ENCODE peak calls at places on chromosomes 7 and 10, in seven cellular contexts. I is heart right ventricle, L is fibroblast of the aortic adventitia, F is kidney epithelial cell, X is body of pancreas, K is choroid plexus epithelial cell, P is ovary. A is an unnamed sample.

GRCh38 chr10:7243873-7244272 is 167.0 kb downstream of the SFMBT2 start:
- DNase-seq in K (no peak), L (no peak), X (no peak), P (no peak), I (no peak), F (no peak), A (no peak)

GRCh38 chr10:43204394-43204942 is 62.4 kb downstream of the RASGEF1A start:
- DNase-seq in L (no peak), X (no peak), K (no peak), I (no peak), P (no peak), F (no peak), A (no peak)

GRCh38 chr10:89567566-89568245 is 32.3 kb upstream of the SLC16A12 start:
- DNase-seq in K (peak), X (no peak), P (no peak), I (no peak), L (no peak), F (no peak), A (no peak)

GRCh38 chr7:158957507-158957900 is 101.1 kb downstream of the DYNC2I1 start:
- DNase-seq in P (no peak), K (no peak), X (peak), L (no peak), I (no peak), F (no peak), A (no peak)

GRCh38 chr10:70267161-70267933 is 16.5 kb downstream of the NPFFR1 start:
- DNase-seq in L (peak), X (peak), I (no peak), F (peak), P (no peak), K (peak), A (peak)

GRCh38 chr7:127396184-127396583 is 3.7 kb upstream of the ZNF800 start:
- DNase-seq in F (no peak), P (no peak), X (peak), L (peak), I (no peak), K (peak), A (peak)

GRCh38 chr10:117222552-117223412 is 18.1 kb upstream of the SLC18A2 start:
- DNase-seq in I (no peak), K (no peak), L (no peak), X (no peak), F (no peak), P (no peak), A (no peak)

GRCh38 chr10:46514431-46514861 is 42.0 kb downstream of the GPRIN2 start:
- DNase-seq in K (no peak), I (no peak), P (no peak), L (no peak), X (no peak), F (no peak), A (no peak)

GRCh38 chr10:69334258-69335062 is 56.2 kb downstream of the HK1 start:
- DNase-seq in K (no peak), F (no peak), P (no peak), I (no peak), L (no peak), X (no peak), A (no peak)

GRCh38 chr10:72228318-72228751 is 12.3 kb upstream of the ASCC1 start:
- DNase-seq in I (no peak), F (no peak), X (peak), K (no peak), L (no peak), P (no peak), A (no peak)

GRCh38 chr10:69515699-69516547 is 57.3 kb downstream of the NEUROG3 start:
- DNase-seq in F (peak), K (peak), L (peak), P (no peak), X (peak), I (peak), A (peak)

GRCh38 chr7:11188529-11189310 is 215.0 kb downstream of the PHF14 start:
- DNase-seq in F (no peak), I (no peak), K (no peak), P (no peak), L (no peak), X (no peak), A (no peak)

GRCh38 chr7:111238891-111239290 is 148.0 kb downstream of the LRRN3 start:
- DNase-seq in I (no peak), F (no peak), X (no peak), L (peak), P (no peak), K (no peak), A (no peak)

DNA sequence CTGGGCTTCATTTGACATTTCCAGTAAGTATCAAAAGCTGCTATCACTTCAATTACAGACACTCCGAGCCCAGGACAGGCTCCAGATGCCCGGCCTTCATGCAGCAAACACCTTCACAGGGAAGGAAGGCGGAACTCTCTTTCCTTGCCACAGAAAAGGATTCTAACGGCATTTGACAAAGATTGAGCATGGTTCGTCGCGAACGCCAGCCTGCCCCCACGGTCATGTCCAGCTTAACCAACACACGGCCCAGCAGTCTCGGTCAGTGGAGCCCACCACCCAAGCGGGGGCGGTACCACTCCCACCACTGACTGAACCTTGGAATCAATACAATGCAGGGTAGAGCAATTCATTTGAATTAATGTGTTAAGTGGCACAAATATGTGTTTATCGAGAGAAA is 607.2 kb downstream of the DNAJB6 start:
- DNase-seq in L (no peak), X (no peak), P (no peak), I (no peak), F (no peak), K (no peak), A (no peak)
- H3K4me3 ChIP-seq in L (no peak), X (no peak), P (no peak), I (no peak), F (no peak), K (no peak), A (no peak)

GRCh38 chr7:27140108-27140842 is 3.2 kb downstream of the HOXA5 start:
- DNase-seq in K (no peak), F (no peak), X (no peak), P (no peak), I (no peak), L (no peak), A (no peak)

GRCh38 chr7:27141138-27141537 is 2.3 kb downstream of the HOXA5 start:
- DNase-seq in I (no peak), P (no peak), K (no peak), L (no peak), F (no peak), X (no peak), A (no peak)

GRCh38 chr7:27142562-27143021 is 889 bp downstream of the HOXA5 start:
- DNase-seq in X (no peak), I (no peak), P (no peak), L (no peak), F (no peak), K (no peak), A (no peak)

GRCh38 chr7:27143022-27143949 is at the start of gene HOXA5:
- DNase-seq in K (peak), L (peak), X (peak), P (no peak), I (no peak), F (peak), A (no peak)

DNA sequence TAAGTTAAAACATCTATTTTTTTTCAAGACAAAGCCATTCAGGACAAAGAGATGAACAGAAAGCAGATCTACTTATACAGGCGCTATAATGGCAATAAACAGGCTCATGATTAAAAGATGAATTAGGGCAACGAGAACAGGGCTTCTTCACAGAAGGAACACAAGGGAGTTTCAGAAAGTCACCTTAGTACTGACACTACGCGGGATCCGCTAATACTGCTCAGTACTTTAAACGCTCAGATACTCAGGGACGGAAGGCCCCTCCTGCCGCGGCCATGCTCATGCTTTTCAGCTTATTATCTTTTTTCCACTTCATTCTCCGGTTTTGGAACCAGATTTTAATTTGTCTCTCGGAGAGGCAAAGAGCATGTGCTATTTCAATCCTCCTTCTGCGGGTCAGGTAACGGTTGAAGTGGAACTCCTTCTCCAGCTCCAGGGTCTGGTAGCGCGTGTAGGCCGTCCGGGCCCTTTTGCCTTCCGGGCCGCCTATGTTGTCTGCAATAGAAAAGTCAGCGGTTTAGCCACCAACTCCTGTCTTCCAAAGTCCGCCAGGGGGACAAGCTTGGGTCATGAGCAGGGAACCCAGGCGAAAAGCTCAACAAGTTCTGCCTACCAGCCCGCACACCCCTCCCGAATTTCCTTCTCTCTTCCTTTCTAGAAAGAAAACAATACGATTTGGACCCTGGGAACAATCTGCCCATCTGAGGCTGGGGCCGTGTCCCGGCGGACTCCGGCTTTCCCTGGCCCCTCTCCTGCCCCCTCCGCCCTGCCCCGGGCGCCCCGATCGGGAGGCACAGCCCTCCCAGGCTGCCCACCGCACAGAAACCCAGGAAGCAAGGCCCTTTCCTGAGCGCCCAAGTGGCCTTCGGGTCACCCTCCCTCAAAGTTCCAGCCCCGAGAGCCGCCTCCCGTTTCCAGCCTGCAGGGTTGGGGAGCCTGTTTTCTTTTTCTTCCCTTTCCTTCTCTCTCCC is 1.6 kb downstream of the HOXA5 start:
- DNase-seq in L (no peak), X (no peak), P (no peak), I (no peak), K (no peak), F (no peak), A (no peak)
- H3K4me3 ChIP-seq in L (peak), X (no peak), P (peak), I (peak), K (peak), F (peak), A (no peak)

GRCh38 chr7:24703296-24703695 is 54.0 kb downstream of the GSDME start:
- DNase-seq in L (peak), X (no peak), K (no peak), F (no peak), I (no peak), P (no peak), A (no peak)

GRCh38 chr7:24701232-24701898 is 55.9 kb downstream of the GSDME start:
- DNase-seq in K (peak), P (no peak), F (peak), X (no peak), L (peak), I (no peak), A (peak)

GRCh38 chr7:24702674-24703235 is 54.5 kb downstream of the GSDME start:
- DNase-seq in P (no peak), X (no peak), K (no peak), F (no peak), I (no peak), L (peak), A (peak)

GRCh38 chr7:24700446-24701044 is 56.7 kb downstream of the GSDME start:
- DNase-seq in X (no peak), F (no peak), L (peak), P (no peak), K (peak), I (no peak), A (no peak)

DNA sequence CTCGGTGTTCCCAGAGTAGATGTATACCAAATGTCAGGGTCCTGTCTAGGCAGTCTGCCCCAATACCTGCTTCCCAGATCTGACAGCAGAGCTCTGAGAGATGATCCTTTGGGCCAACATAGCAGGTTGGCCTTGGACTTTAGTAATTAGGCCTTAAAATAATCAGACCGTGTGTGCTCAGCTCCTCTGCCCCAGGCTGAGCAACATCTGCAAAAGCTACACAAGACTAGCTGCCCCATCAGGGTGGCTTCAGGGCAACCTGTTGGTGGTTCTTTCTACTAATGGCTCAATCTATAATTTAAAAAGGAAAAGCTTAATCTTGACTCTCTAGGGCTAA is 55.4 kb downstream of the GSDME start:
- DNase-seq in I (no peak), P (no peak), F (no peak), L (no peak), K (no peak), X (no peak), A (no peak)
- H3K4me3 ChIP-seq in I (no peak), P (no peak), F (no peak), L (no peak), K (no peak), X (no peak), A (no peak)

DNA sequence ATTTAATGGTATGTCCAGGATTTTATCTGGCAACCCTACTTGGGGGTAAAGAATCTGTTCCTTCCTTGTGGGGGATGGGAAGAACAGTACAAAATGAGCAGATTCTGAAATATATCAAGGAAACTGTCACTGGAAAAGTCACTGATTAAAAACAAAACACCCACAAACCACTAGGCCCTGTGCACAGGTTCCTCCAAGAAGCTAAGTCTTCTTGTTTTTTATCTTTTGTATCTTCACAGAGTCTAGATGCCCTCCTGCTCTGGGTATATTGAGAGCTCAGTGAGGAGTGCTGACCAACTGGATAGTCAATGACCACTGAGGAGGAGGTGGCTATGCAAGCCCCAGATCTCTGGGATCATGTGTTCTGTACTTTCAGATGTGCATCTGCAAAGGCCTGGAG is 86.8 kb upstream of the ANKRD1 start:
- DNase-seq in I (no peak), F (no peak), K (no peak), X (no peak), L (no peak), P (no peak), A (no peak)
- H3K4me3 ChIP-seq in I (no peak), F (no peak), K (no peak), X (no peak), L (no peak), P (no peak), A (no peak)

GRCh38 chr7:20019757-20020432 is 197.3 kb downstream of the MACC1 start:
- DNase-seq in L (no peak), P (no peak), K (no peak), X (no peak), I (no peak), F (no peak), A (no peak)
- H3K4me3 ChIP-seq in L (no peak), P (no peak), K (no peak), X (no peak), I (no peak), F (no peak), A (no peak)

DNA sequence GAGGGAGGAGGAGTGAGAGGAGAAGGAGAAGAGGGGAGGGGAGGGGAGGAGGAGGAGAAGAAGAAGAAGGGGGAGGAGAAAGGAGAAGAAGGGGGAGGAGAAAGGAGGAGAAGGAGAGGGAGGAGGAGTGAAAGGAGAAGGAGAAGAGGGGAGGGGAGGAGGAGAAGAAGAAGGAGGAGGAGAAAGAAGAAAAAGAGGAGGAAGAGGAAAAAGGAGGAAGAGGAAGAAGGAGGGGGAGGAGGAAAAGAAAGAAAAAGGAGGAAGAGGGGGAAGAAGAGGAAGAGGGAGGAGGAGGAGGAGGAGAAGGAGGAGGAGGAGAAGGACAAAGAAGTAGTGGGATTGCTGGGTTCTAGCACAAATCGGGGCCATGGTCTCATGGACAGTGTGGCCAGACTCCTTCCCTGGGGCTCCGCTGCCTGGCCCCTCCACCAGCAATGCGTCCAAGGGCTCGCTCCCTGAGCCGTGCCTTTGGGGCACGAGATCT is 4.2 kb upstream of the MAFK start:
- DNase-seq in F (no peak), L (peak), I (no peak), X (no peak), P (no peak), K (no peak), A (no peak)
- H3K4me3 ChIP-seq in F (no peak), L (peak), I (no peak), X (no peak), P (no peak), K (peak), A (peak)

GRCh38 chr7:104973909-104974415 is 40.0 kb upstream of the KMT2E start:
- DNase-seq in I (no peak), X (no peak), P (no peak), L (peak), F (no peak), K (peak), A (no peak)
- H3K4me3 ChIP-seq in I (no peak), X (no peak), P (no peak), L (no peak), F (no peak), K (no peak), A (no peak)

GRCh38 chr7:27605689-27606269 is 56.9 kb downstream of the HIBADH start:
- DNase-seq in P (no peak), X (peak), L (peak), K (peak), I (no peak), F (no peak), A (no peak)
- H3K4me3 ChIP-seq in P (no peak), X (no peak), L (no peak), K (peak), I (no peak), F (no peak), A (no peak)

A was measured in MG63.